ENCODE peak calls at places on chromosomes 11 and 22, in four cellular contexts. One of them, this sample, is unnamed.

GRCh38 chr11:73334244-73335203 is 26.4 kb downstream of the ARHGEF17 start:
- DNase-seq in upper lobe of left lung: peak; percentile 81
- DNase-seq in tibial nerve: peak; percentile 67
- DNase-seq in esophagus muscularis mucosa: no peak
- DNase-seq in this sample: peak; percentile 88

GRCh38 chr22:49322231-49322630 is 505.4 kb downstream of the BRD1 start:
- DNase-seq in upper lobe of left lung: no peak
- DNase-seq in tibial nerve: no peak
- DNase-seq in esophagus muscularis mucosa: peak; percentile 72
- DNase-seq in this sample: no peak

GRCh38 chr11:131748146-131749050 is 378.0 kb downstream of the NTM start:
- DNase-seq in upper lobe of left lung: peak; percentile 50
- DNase-seq in tibial nerve: peak; percentile 42
- DNase-seq in esophagus muscularis mucosa: no peak
- DNase-seq in this sample: no peak

GRCh38 chr22:40531951-40532900 is 104.3 kb downstream of the MRTFA start:
- DNase-seq in upper lobe of left lung: no peak
- DNase-seq in tibial nerve: no peak
- DNase-seq in esophagus muscularis mucosa: no peak
- DNase-seq in this sample: no peak

GRCh38 chr11:69921429-69922014 is 102.3 kb upstream of the FGF3 start:
- DNase-seq in upper lobe of left lung: no peak
- DNase-seq in tibial nerve: no peak
- DNase-seq in esophagus muscularis mucosa: no peak
- DNase-seq in this sample: no peak

GRCh38 chr11:75474878-75475766 is 42.1 kb upstream of the KLHL35 start:
- DNase-seq in upper lobe of left lung: peak; percentile 47
- DNase-seq in tibial nerve: peak; percentile 35
- DNase-seq in esophagus muscularis mucosa: no peak
- DNase-seq in this sample: peak; percentile 81

GRCh38 chr11:6632116-6633073 is 13.2 kb upstream of the TPP1 start:
- DNase-seq in upper lobe of left lung: no peak
- DNase-seq in tibial nerve: no peak
- DNase-seq in esophagus muscularis mucosa: no peak
- DNase-seq in this sample: no peak

GRCh38 chr11:69384548-69385465 is 90.9 kb downstream of the MYEOV start:
- DNase-seq in upper lobe of left lung: no peak
- DNase-seq in tibial nerve: peak; percentile 2
- DNase-seq in esophagus muscularis mucosa: no peak
- DNase-seq in this sample: no peak

GRCh38 chr22:50607366-50608020 is 6.9 kb downstream of the MAPK8IP2 start:
- DNase-seq in upper lobe of left lung: no peak
- DNase-seq in tibial nerve: no peak
- DNase-seq in esophagus muscularis mucosa: no peak
- DNase-seq in this sample: no peak

GRCh38 chr11:58028687-58029411 is 1.9 kb upstream of the OR6Q1 start:
- DNase-seq in upper lobe of left lung: no peak
- DNase-seq in tibial nerve: no peak
- DNase-seq in esophagus muscularis mucosa: no peak
- DNase-seq in this sample: no peak

GRCh38 chr11:115930276-115930675 is 426.1 kb upstream of the CADM1 start:
- DNase-seq in upper lobe of left lung: no peak
- DNase-seq in tibial nerve: no peak
- DNase-seq in esophagus muscularis mucosa: no peak
- DNase-seq in this sample: no peak

GRCh38 chr11:83793332-83793731 is 507.2 kb upstream of the CCDC90B start:
- DNase-seq in upper lobe of left lung: no peak
- DNase-seq in tibial nerve: no peak
- DNase-seq in esophagus muscularis mucosa: no peak
- DNase-seq in this sample: no peak

GRCh38 chr11:111814567-111814966 is 48.4 kb upstream of the PPP2R1B start:
- DNase-seq in upper lobe of left lung: no peak
- DNase-seq in tibial nerve: no peak
- DNase-seq in esophagus muscularis mucosa: no peak
- DNase-seq in this sample: no peak

GRCh38 chr11:60915250-60915914 is 1.4 kb downstream of the TMEM109 start:
- DNase-seq in upper lobe of left lung: peak; percentile 89
- DNase-seq in tibial nerve: peak; percentile 34
- DNase-seq in esophagus muscularis mucosa: no peak
- DNase-seq in this sample: peak; percentile 61

GRCh38 chr22:20464096-20464614 is 26.5 kb upstream of the SCARF2 start:
- DNase-seq in upper lobe of left lung: no peak
- DNase-seq in tibial nerve: no peak
- DNase-seq in esophagus muscularis mucosa: no peak
- DNase-seq in this sample: no peak

GRCh38 chr22:40721266-40721665 is 42.0 kb downstream of the MCHR1 start:
- DNase-seq in upper lobe of left lung: no peak
- DNase-seq in tibial nerve: no peak
- DNase-seq in esophagus muscularis mucosa: no peak
- DNase-seq in this sample: no peak

GRCh38 chr22:27720860-27721259 is 80.7 kb downstream of the MN1 start:
- DNase-seq in upper lobe of left lung: no peak
- DNase-seq in tibial nerve: no peak
- DNase-seq in esophagus muscularis mucosa: no peak
- DNase-seq in this sample: no peak

GRCh38 chr22:46593211-46593676 is 26.9 kb upstream of the GRAMD4 start:
- DNase-seq in upper lobe of left lung: peak; percentile 78
- DNase-seq in tibial nerve: no peak
- DNase-seq in esophagus muscularis mucosa: no peak
- DNase-seq in this sample: no peak
- TF ChIP-seq POLR2A in upper lobe of left lung: no peak
- TF ChIP-seq POLR2A in tibial nerve: peak; percentile 44
- TF ChIP-seq POLR2A in esophagus muscularis mucosa: no peak
- TF ChIP-seq POLR2A in this sample: no peak

DNA sequence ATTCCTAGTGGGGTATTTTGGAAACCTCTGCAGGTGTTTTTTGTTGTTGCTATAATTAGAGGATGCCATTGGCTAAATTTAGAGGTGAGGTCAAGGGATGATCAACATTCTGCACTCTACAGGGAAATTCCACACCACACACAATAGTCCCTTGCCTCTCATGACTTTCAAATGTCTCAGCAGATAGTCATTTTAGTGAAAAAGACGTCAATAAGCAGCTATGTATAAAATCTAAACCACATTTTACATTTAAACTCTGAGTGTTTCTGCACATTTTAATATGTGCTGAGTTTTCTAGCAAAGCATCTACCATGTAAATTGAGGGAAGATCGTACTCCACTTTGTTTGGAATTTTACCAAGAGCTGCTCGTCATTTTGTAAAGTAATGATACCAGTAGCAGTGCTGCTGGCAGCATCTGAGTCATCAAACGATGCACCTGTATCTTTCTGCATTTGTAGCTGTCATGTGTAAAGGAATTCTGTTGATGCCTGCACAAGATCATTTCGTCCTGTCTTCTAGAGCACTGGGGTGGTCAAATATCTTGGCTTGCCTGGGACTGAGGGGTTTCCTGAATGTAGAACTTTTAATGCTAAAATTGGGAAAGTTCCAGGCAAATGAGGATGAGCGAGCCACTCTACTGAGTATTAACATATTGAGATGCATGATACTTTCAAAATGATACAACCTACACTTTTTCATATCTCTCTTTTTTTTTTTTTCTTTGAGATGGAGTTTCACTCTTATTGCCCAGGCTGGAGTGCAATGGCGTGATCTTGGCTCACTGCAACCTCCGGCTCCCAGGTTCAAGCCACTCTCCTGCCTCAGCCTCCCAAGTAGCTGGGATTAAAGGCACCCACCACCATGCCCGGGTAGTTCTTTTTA is 414.5 kb upstream of the SYN3 start:
- DNase-seq in upper lobe of left lung: no peak
- DNase-seq in tibial nerve: no peak
- DNase-seq in esophagus muscularis mucosa: no peak
- DNase-seq in this sample: no peak
- TF ChIP-seq EP300 in upper lobe of left lung: no peak
- TF ChIP-seq EP300 in tibial nerve: no peak
- TF ChIP-seq EP300 in esophagus muscularis mucosa: no peak
- TF ChIP-seq EP300 in this sample: no peak

DNA sequence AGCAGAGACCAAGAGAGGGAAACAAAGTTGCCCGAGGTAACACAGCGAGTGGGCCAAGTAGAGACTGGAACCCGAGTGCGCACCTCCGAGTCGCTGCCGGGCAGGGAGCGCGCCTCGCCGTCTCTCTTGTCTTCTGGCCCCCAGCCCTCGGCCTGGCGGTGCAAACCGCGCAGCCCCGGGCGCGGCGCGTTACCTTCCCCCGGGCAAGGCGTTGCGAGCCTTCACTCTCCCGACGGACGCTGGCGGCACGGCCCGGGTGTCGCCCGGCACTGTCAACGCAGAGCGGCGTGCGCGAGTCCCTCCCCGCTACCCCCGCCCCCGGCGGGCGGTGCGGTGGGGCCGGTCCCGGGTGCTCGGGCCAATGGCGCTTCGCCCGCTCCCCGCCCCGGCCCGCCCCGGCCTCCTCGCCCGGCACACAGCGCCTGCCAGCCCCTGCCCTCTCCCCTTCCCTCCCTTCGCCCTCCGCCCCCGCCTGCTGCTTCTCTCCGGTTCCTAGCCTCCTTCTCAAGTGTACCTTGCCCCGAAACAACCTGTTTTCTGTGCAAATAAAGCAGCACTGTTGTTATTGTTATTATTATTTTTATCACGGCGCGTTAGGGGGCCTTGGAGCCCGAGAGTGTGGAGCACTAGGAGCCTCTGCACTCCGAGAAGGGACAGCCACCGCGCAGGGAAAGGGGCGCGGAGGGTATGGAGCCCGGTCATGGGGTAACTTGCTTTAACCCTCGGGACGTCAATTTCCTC is at the start of gene SYTL2:
- DNase-seq in upper lobe of left lung: peak; percentile 79
- DNase-seq in tibial nerve: peak; percentile 22
- DNase-seq in esophagus muscularis mucosa: no peak
- DNase-seq in this sample: peak; percentile 53
- TF ChIP-seq POLR2A in upper lobe of left lung: peak; percentile 82
- TF ChIP-seq POLR2A in tibial nerve: peak; percentile 54
- TF ChIP-seq POLR2A in esophagus muscularis mucosa: no peak
- TF ChIP-seq POLR2A in this sample: peak; percentile 19

GRCh38 chr22:28989912-28990311 is 71.7 kb downstream of the C22orf31 start:
- DNase-seq in upper lobe of left lung: no peak
- DNase-seq in tibial nerve: no peak
- DNase-seq in esophagus muscularis mucosa: no peak
- DNase-seq in this sample: no peak
- TF ChIP-seq EP300 in upper lobe of left lung: no peak
- TF ChIP-seq EP300 in tibial nerve: no peak
- TF ChIP-seq EP300 in esophagus muscularis mucosa: no peak
- TF ChIP-seq EP300 in this sample: no peak

DNA sequence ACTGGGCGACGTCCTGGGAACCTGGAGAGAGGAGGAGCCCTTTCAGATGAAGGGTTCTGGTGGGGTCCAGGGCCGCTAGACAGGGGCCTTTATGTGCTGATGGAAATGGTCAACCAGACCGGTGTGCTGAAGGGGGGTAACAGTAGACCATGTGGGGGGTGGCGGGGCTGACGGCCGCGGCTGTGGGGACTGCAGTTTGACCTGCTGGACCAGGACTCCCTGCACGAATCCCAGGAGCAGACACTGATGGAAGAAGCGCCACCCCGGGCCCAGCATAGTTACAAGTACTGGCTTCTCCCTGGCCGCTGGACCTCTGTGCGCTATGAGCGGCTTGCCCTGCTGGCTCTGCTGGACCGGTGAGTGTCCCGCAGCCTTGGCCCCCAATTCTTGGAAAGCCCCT is 6.4 kb downstream of the PCNX3 start:
- DNase-seq in upper lobe of left lung: no peak
- DNase-seq in tibial nerve: no peak
- DNase-seq in esophagus muscularis mucosa: no peak
- DNase-seq in this sample: no peak
- TF ChIP-seq POLR2A in upper lobe of left lung: no peak
- TF ChIP-seq POLR2A in tibial nerve: no peak
- TF ChIP-seq POLR2A in esophagus muscularis mucosa: no peak
- TF ChIP-seq POLR2A in this sample: no peak

DNA sequence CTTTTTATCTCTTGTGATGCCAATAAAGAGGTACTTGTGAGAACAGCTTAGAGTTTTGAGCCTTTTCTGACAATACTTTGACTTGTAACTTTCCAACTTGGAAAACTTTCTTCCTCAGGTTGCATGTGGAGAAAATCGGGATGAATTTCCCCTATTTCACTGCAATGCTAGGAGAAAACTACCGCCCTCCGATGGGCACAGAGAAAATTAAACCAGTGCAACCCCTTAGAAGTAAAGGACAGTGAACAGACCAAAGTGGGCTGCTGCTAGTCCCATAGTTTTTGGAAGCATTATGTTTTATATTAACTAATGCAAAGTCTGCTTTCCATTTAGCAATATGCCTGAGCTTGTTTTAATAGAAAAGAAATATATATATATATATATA is 195.5 kb upstream of the RAG2 start:
- DNase-seq in upper lobe of left lung: no peak
- DNase-seq in tibial nerve: no peak
- DNase-seq in esophagus muscularis mucosa: no peak
- DNase-seq in this sample: no peak
- TF ChIP-seq EP300 in upper lobe of left lung: no peak
- TF ChIP-seq EP300 in tibial nerve: no peak
- TF ChIP-seq EP300 in esophagus muscularis mucosa: no peak
- TF ChIP-seq EP300 in this sample: no peak

GRCh38 chr11:62591448-62592215 is at the start of gene TUT1:
- DNase-seq in upper lobe of left lung: peak; percentile 99
- DNase-seq in tibial nerve: peak; percentile 93
- DNase-seq in esophagus muscularis mucosa: peak; percentile 99
- DNase-seq in this sample: peak; percentile 93
- TF ChIP-seq POLR2A in upper lobe of left lung: peak; percentile 87
- TF ChIP-seq POLR2A in tibial nerve: peak; percentile 96
- TF ChIP-seq POLR2A in esophagus muscularis mucosa: peak; percentile 65
- TF ChIP-seq POLR2A in this sample: peak; percentile 91

This sample was measured in ovary.